ENCODE peak calls at places on chromosome 10, in seven cellular contexts. One of them, this sample, is unnamed.

GRCh38 chr10:99619090-99619800 is 994 bp downstream of the SLC25A28 start:
- DNase-seq in NCI-H1092: no peak
- DNase-seq in astrocyte of the spinal cord: peak
- DNase-seq in CD4-positive, CD25-positive, alpha-beta regulatory T cell: no peak
- DNase-seq in stimulated activated CD8-positive, alpha-beta memory T cell treated with anti-CD3 and anti-CD28 coated beads, Interleukin-12 subunit alpha, Interleukin-12 subunit beta, amount 100 ng/mL, for 1 hour: no peak
- DNase-seq in HFF-Myc: no peak
- DNase-seq in NCI-H460: no peak
- DNase-seq in this sample: peak

GRCh38 chr10:15472431-15473400 is 101.6 kb upstream of the FAM171A1 start:
- DNase-seq in CD4-positive, CD25-positive, alpha-beta regulatory T cell: no peak
- DNase-seq in HFF-Myc: no peak
- DNase-seq in NCI-H460: no peak
- DNase-seq in stimulated activated CD8-positive, alpha-beta memory T cell treated with anti-CD3 and anti-CD28 coated beads, Interleukin-12 subunit alpha, Interleukin-12 subunit beta, amount 100 ng/mL, for 1 hour: no peak
- DNase-seq in NCI-H1092: no peak
- DNase-seq in astrocyte of the spinal cord: peak
- DNase-seq in this sample: no peak

GRCh38 chr10:36475746-36476145 is 649.7 kb upstream of the ANKRD30A start:
- DNase-seq in stimulated activated CD8-positive, alpha-beta memory T cell treated with anti-CD3 and anti-CD28 coated beads, Interleukin-12 subunit alpha, Interleukin-12 subunit beta, amount 100 ng/mL, for 1 hour: no peak
- DNase-seq in NCI-H460: peak
- DNase-seq in NCI-H1092: no peak
- DNase-seq in CD4-positive, CD25-positive, alpha-beta regulatory T cell: no peak
- DNase-seq in astrocyte of the spinal cord: no peak
- DNase-seq in HFF-Myc: no peak
- DNase-seq in this sample: no peak

GRCh38 chr10:43046288-43046991 is 30.4 kb upstream of the RET start:
- DNase-seq in astrocyte of the spinal cord: no peak
- DNase-seq in NCI-H460: no peak
- DNase-seq in NCI-H1092: no peak
- DNase-seq in stimulated activated CD8-positive, alpha-beta memory T cell treated with anti-CD3 and anti-CD28 coated beads, Interleukin-12 subunit alpha, Interleukin-12 subunit beta, amount 100 ng/mL, for 1 hour: no peak
- DNase-seq in CD4-positive, CD25-positive, alpha-beta regulatory T cell: no peak
- DNase-seq in HFF-Myc: no peak
- DNase-seq in this sample: no peak

GRCh38 chr10:31319602-31320178 is 674 bp downstream of the ZEB1 start:
- DNase-seq in NCI-H460: no peak
- DNase-seq in HFF-Myc: no peak
- DNase-seq in stimulated activated CD8-positive, alpha-beta memory T cell treated with anti-CD3 and anti-CD28 coated beads, Interleukin-12 subunit alpha, Interleukin-12 subunit beta, amount 100 ng/mL, for 1 hour: no peak
- DNase-seq in astrocyte of the spinal cord: no peak
- DNase-seq in NCI-H1092: no peak
- DNase-seq in CD4-positive, CD25-positive, alpha-beta regulatory T cell: no peak
- DNase-seq in this sample: peak

GRCh38 chr10:79602953-79603352 is 7.8 kb upstream of the SFTPA1 start:
- DNase-seq in CD4-positive, CD25-positive, alpha-beta regulatory T cell: no peak
- DNase-seq in astrocyte of the spinal cord: no peak
- DNase-seq in stimulated activated CD8-positive, alpha-beta memory T cell treated with anti-CD3 and anti-CD28 coated beads, Interleukin-12 subunit alpha, Interleukin-12 subunit beta, amount 100 ng/mL, for 1 hour: no peak
- DNase-seq in NCI-H1092: no peak
- DNase-seq in NCI-H460: no peak
- DNase-seq in HFF-Myc: no peak
- DNase-seq in this sample: peak

GRCh38 chr10:69738071-69738470 is 63.6 kb upstream of the COL13A1 start:
- DNase-seq in HFF-Myc: no peak
- DNase-seq in stimulated activated CD8-positive, alpha-beta memory T cell treated with anti-CD3 and anti-CD28 coated beads, Interleukin-12 subunit alpha, Interleukin-12 subunit beta, amount 100 ng/mL, for 1 hour: no peak
- DNase-seq in NCI-H1092: no peak
- DNase-seq in CD4-positive, CD25-positive, alpha-beta regulatory T cell: no peak
- DNase-seq in astrocyte of the spinal cord: no peak
- DNase-seq in NCI-H460: no peak
- DNase-seq in this sample: no peak

GRCh38 chr10:87878664-87879459 is 15.4 kb downstream of the PTEN start:
- DNase-seq in CD4-positive, CD25-positive, alpha-beta regulatory T cell: no peak
- DNase-seq in NCI-H460: no peak
- DNase-seq in astrocyte of the spinal cord: peak
- DNase-seq in HFF-Myc: no peak
- DNase-seq in NCI-H1092: no peak
- DNase-seq in stimulated activated CD8-positive, alpha-beta memory T cell treated with anti-CD3 and anti-CD28 coated beads, Interleukin-12 subunit alpha, Interleukin-12 subunit beta, amount 100 ng/mL, for 1 hour: no peak
- DNase-seq in this sample: no peak

GRCh38 chr10:34032564-34032963 is 698.1 kb upstream of the NRP1 start:
- DNase-seq in astrocyte of the spinal cord: no peak
- DNase-seq in NCI-H460: no peak
- DNase-seq in HFF-Myc: no peak
- DNase-seq in CD4-positive, CD25-positive, alpha-beta regulatory T cell: no peak
- DNase-seq in stimulated activated CD8-positive, alpha-beta memory T cell treated with anti-CD3 and anti-CD28 coated beads, Interleukin-12 subunit alpha, Interleukin-12 subunit beta, amount 100 ng/mL, for 1 hour: no peak
- DNase-seq in NCI-H1092: no peak
- DNase-seq in this sample: no peak

This sample was measured in NAMALWA.